ENCODE peak calls at places on chromosomes 1 and 21, in six cellular contexts. Q, I, M, C, W and T are unnamed samples.

GRCh38 chr1:225448146-225448805 is 20.4 kb upstream of the LBR start:
- DNase-seq in Q (no peak), I (no peak), M (no peak), C (no peak), W (no peak), T (no peak)

GRCh38 chr1:234479310-234479559 is 256 bp upstream of the TARBP1 start:
- DNase-seq in Q (no peak), I (no peak), M (no peak), C (no peak), W (no peak), T (no peak)

GRCh38 chr1:21703318-21703963 is 34.3 kb upstream of the RAP1GAP start:
- DNase-seq in Q (no peak), I (peak; percentile 34), M (no peak), C (peak; percentile 26), W (no peak), T (no peak)

GRCh38 chr1:113931456-113931855 is 2.3 kb downstream of the HIPK1 start:
- DNase-seq in Q (no peak), I (peak; percentile 32), M (no peak), C (no peak), W (no peak), T (no peak)

GRCh38 chr1:66248257-66248656 is 285.7 kb upstream of the SGIP1 start:
- DNase-seq in Q (no peak), I (no peak), M (no peak), C (no peak), W (no peak), T (no peak)

GRCh38 chr21:18350216-18350615 is 53.4 kb downstream of the TMPRSS15 start:
- DNase-seq in Q (no peak), I (no peak), M (no peak), C (no peak), W (no peak), T (no peak)

GRCh38 chr1:208158640-208159541 is 85.3 kb downstream of the PLXNA2 start:
- DNase-seq in Q (no peak), I (no peak), M (no peak), C (no peak), W (no peak), T (no peak)

GRCh38 chr1:211653329-211653728 is 22.1 kb downstream of the NEK2 start:
- DNase-seq in Q (no peak), I (no peak), M (no peak), C (no peak), W (no peak), T (no peak)

GRCh38 chr1:236128646-236129178 is 13.6 kb upstream of the GPR137B start:
- DNase-seq in Q (no peak), I (no peak), M (no peak), C (no peak), W (no peak), T (no peak)

GRCh38 chr1:207815913-207816312 is 64.1 kb downstream of the CD46 start:
- DNase-seq in Q (no peak), I (peak; percentile 53), M (peak; percentile 16), C (no peak), W (no peak), T (no peak)

GRCh38 chr1:27366113-27366410 is 699 bp downstream of the MAP3K6 start:
- DNase-seq in Q (no peak), I (peak; percentile 85), M (peak; percentile 63), C (peak; percentile 56), W (peak; percentile 57), T (peak; percentile 69)

GRCh38 chr1:116506132-116507004 is 64.5 kb downstream of the CD58 start:
- DNase-seq in Q (no peak), I (no peak), M (no peak), C (no peak), W (no peak), T (no peak)

GRCh38 chr1:108551157-108551862 is 8.6 kb upstream of the EEIG2 start:
- DNase-seq in Q (no peak), I (no peak), M (no peak), C (no peak), W (no peak), T (peak; percentile 59)

GRCh38 chr21:37917612-37918011 is 1.4 kb upstream of the KCNJ6 start:
- DNase-seq in Q (no peak), I (peak; percentile 67), M (no peak), C (no peak), W (no peak), T (no peak)

GRCh38 chr1:174769961-174770549 is 229.7 kb upstream of the CACYBP start:
- DNase-seq in Q (no peak), I (peak; percentile 38), M (no peak), C (no peak), W (peak; percentile 16), T (peak; percentile 16)

GRCh38 chr21:29481641-29482040 is 182.9 kb downstream of the BACH1 start:
- DNase-seq in Q (no peak), I (peak; percentile 17), M (no peak), C (no peak), W (no peak), T (no peak)

GRCh38 chr1:234953655-234954420 is 174.8 kb downstream of the TOMM20 start:
- DNase-seq in Q (no peak), I (no peak), M (no peak), C (no peak), W (no peak), T (no peak)

GRCh38 chr21:42570841-42571387 is 57.3 kb downstream of the SLC37A1 start:
- DNase-seq in Q (no peak), I (no peak), M (no peak), C (peak; percentile 67), W (no peak), T (no peak)

GRCh38 chr21:15437873-15438272 is 291.9 kb upstream of the USP25 start:
- DNase-seq in Q (no peak), I (no peak), M (no peak), C (no peak), W (no peak), T (peak; percentile 57)

GRCh38 chr1:160708821-160709220 is 2.8 kb downstream of the CD48 start:
- DNase-seq in Q (no peak), I (no peak), M (no peak), C (no peak), W (no peak), T (peak; percentile 54)